ENCODE peak calls at places on chromosomes 13 and 19, in ten cellular contexts. A is T1000; E is NCI-H2081; X is heart left ventricle; H is CD8-positive, alpha-beta T cell; V is T-helper 17 cell; F is NCI-H1436; K is mammary epithelial cell; G is Right ventricle myocardium superior; M is epithelial cell of esophagus. S is an unnamed sample.

GRCh38 chr13:85197431-85197830 is 601.8 kb downstream of the SLITRK6 start:
- DNase-seq in M (no peak), X (no peak), V (no peak), F (no peak), A (no peak), H (no peak), E (no peak), K (no peak), G (no peak), S (no peak)

GRCh38 chr19:39167461-39168257 is 29.1 kb upstream of the NCCRP1 start:
- DNase-seq in V (no peak), H (no peak), G (no peak), A (no peak), X (no peak), K (peak), M (peak), F (no peak), E (no peak), S (no peak)

GRCh38 chr19:35342430-35342829 is 5.3 kb upstream of the FFAR1 start:
- DNase-seq in H (no peak), G (peak), X (no peak), V (no peak), M (no peak), A (no peak), E (no peak), K (no peak), F (no peak), S (no peak)

GRCh38 chr13:93320942-93321341 is 94.3 kb downstream of the GPC6 start:
- DNase-seq in H (no peak), E (no peak), G (no peak), M (peak), F (no peak), K (no peak), A (no peak), V (no peak), X (no peak), S (no peak)

GRCh38 chr13:48194392-48194754 is 38.6 kb upstream of the ITM2B start:
- DNase-seq in F (no peak), A (no peak), E (no peak), X (no peak), M (peak), K (peak), G (no peak), H (no peak), V (no peak), S (peak)

GRCh38 chr13:27415116-27415515 is 9.3 kb upstream of the GTF3A start:
- DNase-seq in A (no peak), E (no peak), V (no peak), M (no peak), H (no peak), X (no peak), F (no peak), K (no peak), G (no peak), S (no peak)

GRCh38 chr13:112685856-112686255 is 4.0 kb upstream of the ATP11A start:
- DNase-seq in H (no peak), M (peak), G (no peak), A (no peak), F (no peak), X (no peak), V (no peak), K (no peak), E (peak), S (no peak)

GRCh38 chr13:91747164-91747563 is 348.7 kb downstream of the GPC5 start:
- DNase-seq in V (no peak), X (no peak), M (no peak), G (no peak), K (no peak), F (no peak), H (no peak), E (no peak), A (no peak), S (no peak)

GRCh38 chr19:47521473-47522180 is 6.8 kb upstream of the NAPA start:
- DNase-seq in F (no peak), X (no peak), K (no peak), M (no peak), H (no peak), E (no peak), A (no peak), G (no peak), V (no peak), S (no peak)

GRCh38 chr13:110249326-110249725 is 57.6 kb downstream of the COL4A1 start:
- DNase-seq in E (no peak), H (no peak), A (no peak), M (no peak), V (no peak), X (no peak), F (no peak), K (no peak), G (no peak), S (no peak)

GRCh38 chr19:55619264-55619663 is 5.1 kb downstream of the ZNF784 start:
- DNase-seq in M (no peak), V (no peak), K (no peak), H (no peak), F (no peak), A (no peak), G (no peak), E (no peak), X (no peak), S (peak)

GRCh38 chr19:40104754-40105153 is 14.0 kb upstream of the ZNF780A start:
- DNase-seq in X (no peak), G (no peak), M (no peak), H (no peak), A (no peak), K (no peak), E (no peak), V (no peak), F (no peak), S (no peak)

GRCh38 chr19:9674669-9675357 is at the start of gene ZNF562:
- DNase-seq in X (peak), F (peak), V (peak), G (peak), M (peak), A (peak), H (peak), K (peak), E (peak), S (peak)

GRCh38 chr13:105971720-105972119 is 563.7 kb downstream of the EFNB2 start:
- DNase-seq in M (no peak), K (no peak), X (no peak), E (no peak), H (no peak), A (no peak), G (no peak), F (no peak), V (no peak), S (no peak)

GRCh38 chr13:111204438-111205177 is 89.5 kb downstream of the ARHGEF7 start:
- DNase-seq in M (peak), E (no peak), G (peak), K (peak), A (peak), F (no peak), H (no peak), V (no peak), X (peak), S (no peak)

GRCh38 chr13:31046711-31047279 is 114.3 kb downstream of the TEX26 start:
- DNase-seq in G (peak), E (peak), F (peak), K (no peak), M (peak), X (no peak), V (no peak), H (peak), A (no peak), S (no peak)

GRCh38 chr13:85525411-85525810 is 273.8 kb downstream of the SLITRK6 start:
- DNase-seq in A (no peak), H (no peak), G (no peak), V (no peak), M (no peak), E (no peak), X (no peak), F (no peak), K (no peak), S (no peak)

GRCh38 chr13:33454844-33455256 is 169.3 kb upstream of the STARD13 start:
- DNase-seq in X (no peak), K (no peak), H (no peak), V (no peak), A (no peak), G (no peak), M (no peak), F (no peak), E (no peak), S (no peak)

GRCh38 chr19:3507371-3508120 is 1.4 kb downstream of the FZR1 start:
- DNase-seq in G (no peak), K (peak), X (no peak), M (peak), A (no peak), F (no peak), E (peak), V (peak), H (no peak), S (no peak)

GRCh38 chr13:87942204-87942603 is 271.0 kb downstream of the SLITRK5 start:
- DNase-seq in F (no peak), A (no peak), X (no peak), V (no peak), G (no peak), E (no peak), H (no peak), K (no peak), M (peak), S (no peak)

GRCh38 chr13:98847780-98848179 is 95.3 kb upstream of the SLC15A1 start:
- DNase-seq in G (no peak), V (no peak), A (no peak), K (no peak), H (no peak), E (no peak), X (peak), M (peak), F (no peak), S (no peak)

GRCh38 chr13:93029536-93029935 is 197.1 kb upstream of the GPC6 start:
- DNase-seq in M (peak), K (peak), X (no peak), F (no peak), A (no peak), V (no peak), G (no peak), H (no peak), E (no peak), S (no peak)

GRCh38 chr13:112771877-112772538 is 82.2 kb downstream of the ATP11A start:
- DNase-seq in V (no peak), H (no peak), A (no peak), E (no peak), X (no peak), F (no peak), G (no peak), M (no peak), K (no peak), S (no peak)

GRCh38 chr13:110444226-110444653 is 117.3 kb downstream of the RAB20 start:
- DNase-seq in E (no peak), K (peak), F (no peak), V (no peak), A (no peak), X (no peak), M (peak), H (no peak), G (no peak), S (no peak)

GRCh38 chr19:1183543-1184172 is 9.6 kb upstream of the SBNO2 start:
- DNase-seq in X (no peak), A (peak), E (no peak), F (no peak), M (peak), V (no peak), H (no peak), G (no peak), K (peak), S (no peak)

GRCh38 chr13:41565221-41565620 is 107.9 kb downstream of the RGCC start:
- DNase-seq in K (no peak), H (no peak), E (no peak), X (no peak), M (peak), G (no peak), F (no peak), V (no peak), A (no peak), S (no peak)

GRCh38 chr13:90627813-90628212 is 719.7 kb upstream of the MIR17HG start:
- DNase-seq in A (no peak), G (no peak), M (peak), V (no peak), X (no peak), H (no peak), K (no peak), E (no peak), F (no peak), S (no peak)